ENCODE peak calls at places on chromosome 19, in ten cellular contexts. One of them, this sample, is unnamed.

GRCh38 chr19:49020342-49020741 is 3.5 kb upstream of the LHB start:
- DNase-seq in body of pancreas: peak
- DNase-seq in breast epithelium: no peak
- DNase-seq in CD4-positive, alpha-beta T cell: no peak
- DNase-seq in Panc1: no peak
- DNase-seq in GM20000: no peak
- DNase-seq in progenitor cell of endocrine pancreas: no peak
- DNase-seq in CD8-positive, alpha-beta T cell: no peak
- DNase-seq in MCF 10A: no peak
- DNase-seq in neural crest cell: no peak
- DNase-seq in this sample: no peak

GRCh38 chr19:46173886-46174475 is 25.9 kb downstream of the IGFL2 start:
- DNase-seq in body of pancreas: no peak
- DNase-seq in breast epithelium: no peak
- DNase-seq in CD4-positive, alpha-beta T cell: no peak
- DNase-seq in Panc1: no peak
- DNase-seq in GM20000: no peak
- DNase-seq in progenitor cell of endocrine pancreas: no peak
- DNase-seq in CD8-positive, alpha-beta T cell: no peak
- DNase-seq in MCF 10A: no peak
- DNase-seq in neural crest cell: no peak
- DNase-seq in this sample: no peak

GRCh38 chr19:48487944-48488343 is 18.8 kb downstream of the CYTH2 start:
- DNase-seq in body of pancreas: peak
- DNase-seq in breast epithelium: peak
- DNase-seq in CD4-positive, alpha-beta T cell: no peak
- DNase-seq in Panc1: peak
- DNase-seq in GM20000: no peak
- DNase-seq in progenitor cell of endocrine pancreas: no peak
- DNase-seq in CD8-positive, alpha-beta T cell: no peak
- DNase-seq in MCF 10A: peak
- DNase-seq in neural crest cell: no peak
- DNase-seq in this sample: no peak

GRCh38 chr19:16516923-16517610 is 20.9 kb downstream of the C19orf44 start:
- DNase-seq in body of pancreas: no peak
- DNase-seq in breast epithelium: no peak
- DNase-seq in CD4-positive, alpha-beta T cell: no peak
- DNase-seq in Panc1: no peak
- DNase-seq in GM20000: no peak
- DNase-seq in progenitor cell of endocrine pancreas: no peak
- DNase-seq in CD8-positive, alpha-beta T cell: no peak
- DNase-seq in MCF 10A: no peak
- DNase-seq in neural crest cell: no peak
- DNase-seq in this sample: no peak

GRCh38 chr19:1000095-1000494 is at the start of gene GRIN3B:
- DNase-seq in body of pancreas: peak
- DNase-seq in breast epithelium: no peak
- DNase-seq in CD4-positive, alpha-beta T cell: peak
- DNase-seq in Panc1: no peak
- DNase-seq in GM20000: peak
- DNase-seq in progenitor cell of endocrine pancreas: peak
- DNase-seq in CD8-positive, alpha-beta T cell: peak
- DNase-seq in MCF 10A: no peak
- DNase-seq in neural crest cell: peak
- DNase-seq in this sample: peak

GRCh38 chr19:955803-956746 is 28.1 kb upstream of the WDR18 start:
- DNase-seq in body of pancreas: peak
- DNase-seq in breast epithelium: no peak
- DNase-seq in CD4-positive, alpha-beta T cell: no peak
- DNase-seq in Panc1: no peak
- DNase-seq in GM20000: no peak
- DNase-seq in progenitor cell of endocrine pancreas: peak
- DNase-seq in CD8-positive, alpha-beta T cell: no peak
- DNase-seq in MCF 10A: no peak
- DNase-seq in neural crest cell: no peak
- DNase-seq in this sample: no peak

GRCh38 chr19:16457195-16457953 is 14.4 kb downstream of the EPS15L1 start:
- DNase-seq in body of pancreas: peak
- DNase-seq in breast epithelium: no peak
- DNase-seq in CD4-positive, alpha-beta T cell: no peak
- DNase-seq in Panc1: no peak
- DNase-seq in GM20000: no peak
- DNase-seq in progenitor cell of endocrine pancreas: no peak
- DNase-seq in CD8-positive, alpha-beta T cell: no peak
- DNase-seq in MCF 10A: peak
- DNase-seq in neural crest cell: peak
- DNase-seq in this sample: no peak

GRCh38 chr19:8500158-8500557 is 2.3 kb downstream of the PRAM1 start:
- DNase-seq in body of pancreas: no peak
- DNase-seq in breast epithelium: no peak
- DNase-seq in CD4-positive, alpha-beta T cell: no peak
- DNase-seq in Panc1: no peak
- DNase-seq in GM20000: no peak
- DNase-seq in progenitor cell of endocrine pancreas: no peak
- DNase-seq in CD8-positive, alpha-beta T cell: no peak
- DNase-seq in MCF 10A: no peak
- DNase-seq in neural crest cell: no peak
- DNase-seq in this sample: no peak

GRCh38 chr19:28665748-28666147 is 547.2 kb downstream of the UQCRFS1 start:
- DNase-seq in body of pancreas: no peak
- DNase-seq in breast epithelium: no peak
- DNase-seq in CD4-positive, alpha-beta T cell: no peak
- DNase-seq in Panc1: no peak
- DNase-seq in GM20000: no peak
- DNase-seq in progenitor cell of endocrine pancreas: no peak
- DNase-seq in CD8-positive, alpha-beta T cell: no peak
- DNase-seq in MCF 10A: no peak
- DNase-seq in neural crest cell: no peak
- DNase-seq in this sample: no peak

GRCh38 chr19:5694167-5694951 is 4.3 kb downstream of the RPL36 start:
- DNase-seq in body of pancreas: no peak
- DNase-seq in breast epithelium: no peak
- DNase-seq in CD4-positive, alpha-beta T cell: no peak
- DNase-seq in Panc1: no peak
- DNase-seq in GM20000: no peak
- DNase-seq in progenitor cell of endocrine pancreas: no peak
- DNase-seq in CD8-positive, alpha-beta T cell: no peak
- DNase-seq in MCF 10A: no peak
- DNase-seq in neural crest cell: no peak
- DNase-seq in this sample: no peak

DNA sequence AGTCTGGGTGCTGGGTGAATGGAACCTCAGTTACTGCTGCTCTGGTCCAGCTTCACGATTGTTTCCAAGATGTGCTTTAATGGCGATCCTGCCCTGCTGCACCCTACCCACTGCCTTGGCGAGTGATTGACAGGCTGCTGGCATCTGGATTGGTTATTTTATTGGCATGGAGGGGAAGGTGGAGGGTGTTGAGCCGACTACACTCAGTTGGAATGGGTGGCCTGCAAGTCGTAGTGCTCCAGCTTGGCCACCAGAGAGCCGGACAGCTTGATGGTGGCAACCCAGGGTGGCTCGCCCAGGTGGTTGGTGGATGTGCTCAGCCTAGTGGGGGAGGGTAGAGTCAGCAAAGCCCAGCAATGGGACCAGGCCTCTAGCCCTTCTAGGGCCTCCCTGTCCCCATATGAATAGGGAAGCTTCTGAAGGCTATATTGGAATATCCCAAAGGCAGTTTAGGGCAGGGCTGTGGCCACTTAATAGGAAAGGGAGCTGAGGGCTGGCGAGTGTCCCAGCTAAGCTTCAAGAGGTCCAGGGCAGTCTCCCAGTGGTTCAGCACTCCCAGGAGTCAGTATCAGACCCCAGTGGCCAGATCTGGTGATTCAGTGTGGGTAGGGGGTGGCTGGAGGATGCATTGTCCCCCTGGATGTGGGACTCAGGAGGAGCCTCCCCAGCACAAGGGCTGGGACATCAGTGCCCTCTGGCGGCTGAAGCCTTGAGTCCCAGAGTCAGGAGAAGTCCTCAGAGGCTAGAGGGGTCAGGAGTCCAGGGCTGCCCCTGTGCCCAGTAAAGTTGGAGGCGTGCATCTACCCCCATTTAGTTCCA is 3.4 kb downstream of the GGN start:
- DNase-seq in body of pancreas: no peak
- DNase-seq in breast epithelium: no peak
- DNase-seq in CD4-positive, alpha-beta T cell: no peak
- DNase-seq in Panc1: no peak
- DNase-seq in GM20000: no peak
- DNase-seq in progenitor cell of endocrine pancreas: no peak
- DNase-seq in CD8-positive, alpha-beta T cell: no peak
- DNase-seq in MCF 10A: no peak
- DNase-seq in neural crest cell: no peak
- DNase-seq in this sample: no peak
- TF ChIP-seq CTCF in body of pancreas: no peak
- TF ChIP-seq CTCF in breast epithelium: no peak
- TF ChIP-seq CTCF in CD4-positive, alpha-beta T cell: no peak
- TF ChIP-seq CTCF in Panc1: peak
- TF ChIP-seq CTCF in GM20000: no peak
- TF ChIP-seq CTCF in progenitor cell of endocrine pancreas: peak
- TF ChIP-seq CTCF in CD8-positive, alpha-beta T cell: no peak
- TF ChIP-seq CTCF in MCF 10A: peak
- TF ChIP-seq CTCF in neural crest cell: peak
- TF ChIP-seq CTCF in this sample: no peak

GRCh38 chr19:50720921-50721291 is 1.3 kb upstream of the SHANK1 start:
- DNase-seq in body of pancreas: no peak
- DNase-seq in breast epithelium: no peak
- DNase-seq in CD4-positive, alpha-beta T cell: no peak
- DNase-seq in Panc1: no peak
- DNase-seq in GM20000: no peak
- DNase-seq in progenitor cell of endocrine pancreas: no peak
- DNase-seq in CD8-positive, alpha-beta T cell: no peak
- DNase-seq in MCF 10A: no peak
- DNase-seq in neural crest cell: no peak
- DNase-seq in this sample: no peak
- TF ChIP-seq CTCF in body of pancreas: no peak
- TF ChIP-seq CTCF in breast epithelium: no peak
- TF ChIP-seq CTCF in CD4-positive, alpha-beta T cell: no peak
- TF ChIP-seq CTCF in Panc1: no peak
- TF ChIP-seq CTCF in GM20000: no peak
- TF ChIP-seq CTCF in progenitor cell of endocrine pancreas: no peak
- TF ChIP-seq CTCF in CD8-positive, alpha-beta T cell: no peak
- TF ChIP-seq CTCF in MCF 10A: no peak
- TF ChIP-seq CTCF in neural crest cell: no peak
- TF ChIP-seq CTCF in this sample: no peak

GRCh38 chr19:13430790-13431582 is 75.3 kb downstream of the CACNA1A start:
- DNase-seq in body of pancreas: peak
- DNase-seq in breast epithelium: no peak
- DNase-seq in CD4-positive, alpha-beta T cell: peak
- DNase-seq in Panc1: peak
- DNase-seq in GM20000: peak
- DNase-seq in progenitor cell of endocrine pancreas: peak
- DNase-seq in CD8-positive, alpha-beta T cell: peak
- DNase-seq in MCF 10A: peak
- DNase-seq in neural crest cell: peak
- DNase-seq in this sample: no peak

GRCh38 chr19:13427273-13428051 is 78.8 kb downstream of the CACNA1A start:
- DNase-seq in body of pancreas: no peak
- DNase-seq in breast epithelium: no peak
- DNase-seq in CD4-positive, alpha-beta T cell: no peak
- DNase-seq in Panc1: no peak
- DNase-seq in GM20000: no peak
- DNase-seq in progenitor cell of endocrine pancreas: no peak
- DNase-seq in CD8-positive, alpha-beta T cell: no peak
- DNase-seq in MCF 10A: no peak
- DNase-seq in neural crest cell: no peak
- DNase-seq in this sample: no peak

GRCh38 chr19:13425151-13425550 is 81.1 kb downstream of the CACNA1A start:
- DNase-seq in body of pancreas: no peak
- DNase-seq in breast epithelium: no peak
- DNase-seq in CD4-positive, alpha-beta T cell: no peak
- DNase-seq in Panc1: no peak
- DNase-seq in GM20000: no peak
- DNase-seq in progenitor cell of endocrine pancreas: no peak
- DNase-seq in CD8-positive, alpha-beta T cell: no peak
- DNase-seq in MCF 10A: no peak
- DNase-seq in neural crest cell: no peak
- DNase-seq in this sample: no peak

GRCh38 chr19:13429563-13429962 is 76.7 kb downstream of the CACNA1A start:
- DNase-seq in body of pancreas: no peak
- DNase-seq in breast epithelium: no peak
- DNase-seq in CD4-positive, alpha-beta T cell: no peak
- DNase-seq in Panc1: no peak
- DNase-seq in GM20000: no peak
- DNase-seq in progenitor cell of endocrine pancreas: no peak
- DNase-seq in CD8-positive, alpha-beta T cell: no peak
- DNase-seq in MCF 10A: no peak
- DNase-seq in neural crest cell: no peak
- DNase-seq in this sample: no peak

DNA sequence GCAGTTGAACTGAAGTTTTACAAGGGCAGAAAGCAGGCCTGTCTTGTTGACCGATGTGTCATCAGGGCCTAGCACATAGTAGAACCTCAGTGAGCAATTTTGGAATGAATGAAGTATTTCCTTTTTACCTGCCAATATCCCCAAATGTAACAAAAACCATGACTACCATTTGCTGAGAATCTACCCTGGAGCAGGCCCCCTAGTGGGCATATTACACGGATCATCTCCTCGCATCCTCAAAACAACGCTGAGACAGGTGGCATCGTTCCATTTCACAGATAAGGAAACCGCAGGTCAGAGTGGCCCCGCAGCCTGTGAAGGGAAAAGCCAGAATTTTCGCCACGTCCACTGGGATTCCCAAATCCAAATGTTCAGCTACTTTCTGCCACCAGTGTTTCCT is 77.9 kb downstream of the CACNA1A start:
- DNase-seq in body of pancreas: no peak
- DNase-seq in breast epithelium: no peak
- DNase-seq in CD4-positive, alpha-beta T cell: no peak
- DNase-seq in Panc1: no peak
- DNase-seq in GM20000: no peak
- DNase-seq in progenitor cell of endocrine pancreas: no peak
- DNase-seq in CD8-positive, alpha-beta T cell: no peak
- DNase-seq in MCF 10A: peak
- DNase-seq in neural crest cell: peak
- DNase-seq in this sample: no peak
- TF ChIP-seq CTCF in body of pancreas: no peak
- TF ChIP-seq CTCF in breast epithelium: no peak
- TF ChIP-seq CTCF in CD4-positive, alpha-beta T cell: peak
- TF ChIP-seq CTCF in Panc1: peak
- TF ChIP-seq CTCF in GM20000: peak
- TF ChIP-seq CTCF in progenitor cell of endocrine pancreas: peak
- TF ChIP-seq CTCF in CD8-positive, alpha-beta T cell: no peak
- TF ChIP-seq CTCF in MCF 10A: peak
- TF ChIP-seq CTCF in neural crest cell: peak
- TF ChIP-seq CTCF in this sample: peak

DNA sequence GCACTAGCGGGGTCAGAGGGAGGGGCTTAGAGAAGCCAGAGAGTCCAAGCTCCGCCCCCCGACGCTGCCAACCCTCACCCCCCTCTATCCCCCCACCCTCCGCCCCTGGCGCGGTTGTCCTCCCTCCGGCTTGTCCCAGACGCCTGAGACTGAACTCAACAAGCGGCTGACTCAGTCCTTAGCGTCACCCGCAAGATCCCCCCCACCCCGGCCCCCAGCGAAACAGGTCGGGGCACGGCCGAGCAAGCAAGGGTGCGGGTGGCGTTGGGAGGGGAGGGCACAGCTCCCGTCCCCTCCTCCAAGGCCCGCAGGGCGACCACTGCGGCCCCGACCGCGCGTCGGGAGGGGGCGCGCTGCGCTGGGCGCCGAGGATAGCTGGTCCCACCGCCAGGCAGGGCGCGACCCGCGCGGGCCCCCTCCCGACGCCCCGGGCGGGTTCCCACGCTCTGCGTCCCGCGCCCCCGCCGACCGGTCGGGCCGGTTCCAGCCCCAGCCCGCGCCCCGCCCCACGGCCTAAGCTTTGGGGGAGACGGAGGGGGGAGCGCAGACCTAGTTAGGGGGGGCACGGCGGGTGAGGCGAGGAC is 5.3 kb downstream of the NOTCH3 start:
- DNase-seq in body of pancreas: peak
- DNase-seq in breast epithelium: peak
- DNase-seq in CD4-positive, alpha-beta T cell: no peak
- DNase-seq in Panc1: no peak
- DNase-seq in GM20000: no peak
- DNase-seq in progenitor cell of endocrine pancreas: peak
- DNase-seq in CD8-positive, alpha-beta T cell: no peak
- DNase-seq in MCF 10A: peak
- DNase-seq in neural crest cell: peak
- DNase-seq in this sample: peak
- TF ChIP-seq CTCF in body of pancreas: peak
- TF ChIP-seq CTCF in breast epithelium: no peak
- TF ChIP-seq CTCF in CD4-positive, alpha-beta T cell: no peak
- TF ChIP-seq CTCF in Panc1: no peak
- TF ChIP-seq CTCF in GM20000: no peak
- TF ChIP-seq CTCF in progenitor cell of endocrine pancreas: peak
- TF ChIP-seq CTCF in CD8-positive, alpha-beta T cell: no peak
- TF ChIP-seq CTCF in MCF 10A: no peak
- TF ChIP-seq CTCF in neural crest cell: peak
- TF ChIP-seq CTCF in this sample: peak